ENCODE peak calls at places on chromosomes 11 and 22, in nine cellular contexts. I is colonic mucosa; U is aorta; V is stimulated activated CD8-positive, alpha-beta memory T cell treated with anti-CD3 and anti-CD28 coated beads, Interleukin-4, amount 100 ng/mL, for 24 hours; A is NCI-H1092; S is bronchial epithelial cell; H is endothelial cell; M is AG04450; O is stimulated activated CD4-positive, alpha-beta T cell treated with anti-CD3 and anti-CD28 coated beads, Interleukin-15, amount 100 ng/mL, for 1 hour. K is an unnamed sample.

GRCh38 chr11:78691215-78691614 is 116.6 kb upstream of the NARS2 start:
- DNase-seq in H (no peak), A (no peak), O (no peak), I (no peak), U (no peak), S (no peak), M (no peak), V (no peak), K (no peak)

GRCh38 chr11:42021919-42022318 is 562.5 kb upstream of the LRRC4C start:
- DNase-seq in A (no peak), I (no peak), H (no peak), S (no peak), V (no peak), M (no peak), O (no peak), U (no peak), K (no peak)

GRCh38 chr11:60748821-60749220 is 7.8 kb upstream of the MS4A15 start:
- DNase-seq in A (no peak), S (no peak), I (no peak), H (no peak), M (no peak), O (no peak), U (peak; percentile 67), V (no peak), K (no peak)

GRCh38 chr11:64613648-64614047 is 22.6 kb downstream of the SLC22A12 start:
- DNase-seq in H (no peak), O (no peak), V (no peak), M (no peak), U (no peak), S (no peak), I (no peak), A (no peak), K (no peak)

GRCh38 chr11:101444851-101445250 is 139.0 kb downstream of the TRPC6 start:
- DNase-seq in V (no peak), M (no peak), A (no peak), S (no peak), O (no peak), U (no peak), H (no peak), I (no peak), K (no peak)

GRCh38 chr11:118215765-118216164 is 9.0 kb downstream of the JAML start:
- DNase-seq in O (no peak), M (no peak), S (no peak), A (no peak), H (no peak), V (no peak), U (no peak), I (no peak), K (no peak)

GRCh38 chr11:17148536-17148935 is 59.2 kb downstream of the PIK3C2A start:
- DNase-seq in V (no peak), S (no peak), M (no peak), U (no peak), H (no peak), O (no peak), I (no peak), A (no peak), K (no peak)

GRCh38 chr11:2734181-2735052 is 34.6 kb upstream of the KCNQ1OT1 start:
- DNase-seq in I (no peak), U (peak; percentile 62), A (no peak), V (no peak), H (no peak), S (no peak), O (no peak), M (no peak), K (no peak)

GRCh38 chr22:29621761-29622526 is 18.5 kb downstream of the NF2 start:
- DNase-seq in U (no peak), S (peak; percentile 99), A (no peak), M (peak; percentile 86), V (no peak), I (no peak), O (no peak), H (no peak), K (peak; percentile 81)

GRCh38 chr11:74673956-74674355 is 57.3 kb downstream of the CHRDL2 start:
- DNase-seq in I (peak; percentile 9), H (no peak), A (no peak), S (no peak), U (no peak), M (no peak), O (no peak), V (no peak), K (no peak)

GRCh38 chr11:107669156-107669740 is 42.6 kb downstream of the SLN start:
- DNase-seq in H (no peak), O (no peak), V (no peak), U (no peak), A (no peak), S (no peak), I (no peak), M (no peak), K (no peak)

GRCh38 chr11:126893796-126894195 is 106.8 kb downstream of the KIRREL3 start:
- DNase-seq in M (no peak), A (no peak), O (no peak), H (no peak), I (no peak), V (no peak), U (no peak), S (no peak), K (no peak)

GRCh38 chr11:44269369-44270351 is 40.3 kb downstream of the ALX4 start:
- DNase-seq in M (no peak), I (no peak), H (no peak), U (no peak), V (no peak), S (no peak), O (no peak), A (no peak), K (no peak)

GRCh38 chr22:24707477-24707816 is 67.1 kb downstream of the PIWIL3 start:
- DNase-seq in O (no peak), M (no peak), U (no peak), A (no peak), I (peak; percentile 32), V (no peak), H (no peak), S (no peak), K (no peak)

GRCh38 chr22:50112151-50113118 is 22.6 kb downstream of the MOV10L1 start:
- DNase-seq in U (no peak), I (no peak), A (no peak), S (peak; percentile 52), M (peak; percentile 21), V (no peak), H (peak; percentile 46), O (no peak), K (no peak)

GRCh38 chr11:129932385-129933067 is 37.1 kb upstream of the NFRKB start:
- DNase-seq in H (no peak), A (no peak), I (no peak), O (no peak), U (no peak), V (no peak), M (no peak), S (peak; percentile 57), K (no peak)

GRCh38 chr11:112977620-112978212 is 16.5 kb downstream of the NCAM1 start:
- DNase-seq in O (no peak), S (peak; percentile 68), I (no peak), M (no peak), A (no peak), V (no peak), U (no peak), H (no peak), K (no peak)

GRCh38 chr11:126139541-126140091 is 71.8 kb downstream of the RPUSD4 start:
- DNase-seq in I (no peak), M (no peak), A (no peak), O (no peak), U (no peak), S (no peak), H (no peak), V (no peak), K (no peak)

GRCh38 chr22:17672417-17672991 is 33.9 kb downstream of the BCL2L13 start:
- DNase-seq in H (no peak), S (no peak), U (no peak), V (no peak), I (no peak), M (no peak), O (no peak), A (no peak), K (no peak)

GRCh38 chr11:38296211-38296776 is 1698.3 kb upstream of the RAG2 start:
- DNase-seq in O (no peak), S (no peak), I (no peak), U (no peak), M (no peak), A (no peak), V (no peak), H (no peak), K (no peak)

GRCh38 chr22:38014083-38014482 is 29.7 kb upstream of the SOX10 start:
- DNase-seq in A (no peak), U (no peak), S (no peak), M (no peak), I (no peak), O (no peak), V (no peak), H (no peak), K (no peak)

GRCh38 chr11:2698386-2699184 is 1.2 kb downstream of the KCNQ1OT1 start:
- DNase-seq in V (no peak), A (no peak), M (no peak), I (no peak), U (no peak), O (no peak), S (no peak), H (no peak), K (no peak)

GRCh38 chr11:13462928-13463778 is at the start of gene BTBD10:
- DNase-seq in M (peak; percentile 88), H (peak; percentile 91), A (peak; percentile 97), O (peak; percentile 88), I (peak; percentile 95), U (peak; percentile 98), S (peak; percentile 87), V (peak; percentile 85), K (peak; percentile 68)

GRCh38 chr22:20952544-20953341 is 14.3 kb upstream of the AIFM3 start:
- DNase-seq in U (peak; percentile 41), M (no peak), O (no peak), S (no peak), V (no peak), I (peak; percentile 89), A (no peak), H (no peak), K (no peak)

GRCh38 chr11:57336111-57336666 is 497 bp upstream of the SSRP1 start:
- DNase-seq in H (no peak), I (no peak), S (no peak), V (no peak), A (no peak), U (no peak), O (no peak), M (no peak), K (no peak)

GRCh38 chr11:44752727-44753126 is 26.0 kb downstream of the TSPAN18 start:
- DNase-seq in O (no peak), V (no peak), H (no peak), S (no peak), I (no peak), U (no peak), M (no peak), A (no peak), K (no peak)

GRCh38 chr11:108797578-108798100 is 132.8 kb downstream of the DDX10 start:
- DNase-seq in V (no peak), O (no peak), M (no peak), I (no peak), S (no peak), A (no peak), U (no peak), H (no peak), K (no peak)

K was measured in HFF-Myc.